ENCODE peak calls at places on chromosome X, in four cellular contexts. F is HCT116, N is SK-N-SH, V is K562. D is an unnamed sample.
A peak's percentile ranks its signal among the peaks of the same experiment; 100 is the strongest.

GRCh38 chrX:136766785-136767103 is 14.0 kb downstream of the ARHGEF6 start:
- DNase-seq in F (no peak), N (no peak), V (no peak), D (no peak)

GRCh38 chrX:39601193-39602085 is 496.3 kb downstream of the BCOR start:
- DNase-seq in F (no peak), N (peak; percentile 36), V (no peak), D (no peak)

GRCh38 chrX:19990225-19990518 is 689 bp downstream of the BCLAF3 start:
- DNase-seq in F (no peak), N (no peak), V (no peak), D (no peak)

GRCh38 chrX:54029543-54030143 is 14.6 kb downstream of the PHF8 start:
- DNase-seq in F (no peak), N (no peak), V (no peak), D (no peak)

GRCh38 chrX:12702509-12703091 is 88.6 kb upstream of the PRPS2 start:
- DNase-seq in F (peak; percentile 3), N (peak; percentile 14), V (peak; percentile 8), D (peak; percentile 1)

GRCh38 chrX:9326369-9326768 is 138.5 kb upstream of the TBL1X start:
- DNase-seq in F (no peak), N (no peak), V (no peak), D (no peak)

GRCh38 chrX:134926864-134927263 is 63.9 kb upstream of the SMIM10 start:
- DNase-seq in F (no peak), N (no peak), V (no peak), D (no peak)

GRCh38 chrX:28058906-28059305 is 77.7 kb upstream of the DCAF8L1 start:
- DNase-seq in F (no peak), N (no peak), V (no peak), D (no peak)

GRCh38 chrX:72630185-72630584 is 57.5 kb upstream of the HDAC8 start:
- DNase-seq in F (no peak), N (no peak), V (no peak), D (no peak)

GRCh38 chrX:100662791-100663190 is 18.8 kb downstream of the SRPX2 start:
- DNase-seq in F (no peak), N (no peak), V (no peak), D (no peak)

GRCh38 chrX:10529344-10529743 is 91.0 kb downstream of the MID1 start:
- DNase-seq in F (no peak), N (no peak), V (no peak), D (no peak)

GRCh38 chrX:72351606-72352338 is 46.1 kb upstream of the CITED1 start:
- DNase-seq in F (no peak), N (no peak), V (no peak), D (no peak)

GRCh38 chrX:155966876-155967275 is 30.6 kb upstream of the IL9R start:
- DNase-seq in F (peak; percentile 38), N (peak; percentile 65), V (peak; percentile 60), D (peak; percentile 54)

GRCh38 chrX:46628406-46629371 is 55.1 kb downstream of the CHST7 start:
- DNase-seq in F (no peak), N (no peak), V (no peak), D (no peak)

GRCh38 chrX:132444936-132445335 is 43.9 kb downstream of the MBNL3 start:
- DNase-seq in F (no peak), N (no peak), V (no peak), D (no peak)

GRCh38 chrX:114619874-114620273 is 36.0 kb downstream of the HTR2C start:
- DNase-seq in F (no peak), N (peak; percentile 21), V (peak; percentile 20), D (no peak)

DNA sequence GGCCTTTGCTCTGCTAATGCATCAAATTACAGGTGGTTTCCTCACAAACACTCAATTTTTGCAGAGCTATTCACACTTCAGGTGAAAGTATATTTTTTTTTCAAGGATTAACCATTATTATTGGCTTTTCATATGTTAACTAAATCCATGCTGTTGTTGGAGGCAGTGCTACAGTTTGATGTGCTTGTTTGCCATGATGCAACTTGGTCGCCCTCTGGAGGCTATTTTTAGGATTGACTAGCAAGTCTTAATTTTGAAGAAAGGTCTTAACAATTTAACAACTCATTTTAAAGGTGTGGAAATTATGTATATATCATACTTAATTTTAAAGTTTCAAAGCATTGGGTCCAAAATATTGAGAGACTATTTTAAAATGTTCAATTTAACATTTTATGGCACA is 168.8 kb upstream of the FAM47A start:
- DNase-seq in F (peak; percentile 0), N (peak; percentile 13), V (peak; percentile 11), D (peak; percentile 6)
- TF ChIP-seq ZBTB33 in F (no peak), N (no peak), V (no peak), D (no peak)

GRCh38 chrX:26352891-26353430 is 137.0 kb downstream of the MAGEB5 start:
- DNase-seq in F (no peak), N (no peak), V (no peak), D (no peak)
- TF ChIP-seq ZBTB33 in F (no peak), N (no peak), V (no peak), D (no peak)

GRCh38 chrX:103052625-103053024 is 11.3 kb downstream of the BEX1 start:
- DNase-seq in F (no peak), N (no peak), V (no peak), D (peak; percentile 2)

GRCh38 chrX:103051260-103051789 is 12.6 kb downstream of the BEX1 start:
- DNase-seq in F (no peak), N (no peak), V (no peak), D (no peak)

GRCh38 chrX:103061486-103061885 is 2.5 kb downstream of the BEX1 start:
- DNase-seq in F (no peak), N (no peak), V (no peak), D (peak; percentile 2)

DNA sequence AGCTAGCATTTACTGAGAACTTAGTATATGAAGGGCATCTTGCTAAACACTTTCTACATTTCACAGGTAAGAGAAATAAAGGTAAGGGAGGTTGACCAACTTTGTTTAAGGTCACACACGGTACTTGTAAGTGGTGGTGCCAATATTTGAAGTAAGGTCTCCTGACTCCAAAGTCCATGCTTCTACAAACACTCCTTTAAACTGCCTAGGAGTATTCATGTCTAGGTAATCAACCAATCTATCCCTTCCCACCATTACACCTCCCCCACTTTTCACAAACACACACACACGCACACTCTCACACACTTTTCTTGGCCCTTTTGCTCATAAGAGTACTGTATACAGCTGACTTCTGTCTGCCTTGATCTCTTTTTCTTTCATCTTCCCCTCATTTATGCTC is 7.1 kb downstream of the BEX1 start:
- DNase-seq in F (no peak), N (no peak), V (no peak), D (peak; percentile 71)
- TF ChIP-seq ZBTB33 in F (no peak), N (no peak), V (no peak), D (no peak)

GRCh38 chrX:122512561-122513072 is 671.5 kb upstream of the GRIA3 start:
- DNase-seq in F (no peak), N (no peak), V (no peak), D (no peak)
- TF ChIP-seq ZBTB33 in F (no peak), N (no peak), V (no peak), D (no peak)

DNA sequence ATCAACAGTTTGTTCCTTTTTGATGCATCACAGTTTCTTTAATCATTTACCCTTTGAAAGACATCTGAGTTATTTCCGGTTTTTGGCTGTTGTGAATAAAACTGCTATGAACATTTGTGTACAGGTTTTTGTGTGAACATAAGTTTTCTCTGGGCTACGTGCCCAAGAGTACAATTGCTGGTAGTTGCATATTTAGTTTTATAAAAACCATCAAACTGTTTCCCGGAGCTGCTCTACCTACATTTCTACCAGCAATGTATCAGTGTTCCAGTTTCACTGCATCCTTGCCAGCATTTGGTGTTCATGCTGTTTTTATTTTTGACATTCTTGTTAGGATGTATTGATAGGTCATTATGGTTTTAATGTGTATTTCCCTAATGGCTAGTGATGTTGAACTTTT is 17.3 kb downstream of the KDM6A start:
- DNase-seq in F (no peak), N (no peak), V (no peak), D (no peak)
- TF ChIP-seq ZBTB33 in F (no peak), N (no peak), V (no peak), D (no peak)

GRCh38 chrX:3184176-3184930 is 143.1 kb downstream of the ARSF start:
- DNase-seq in F (no peak), N (no peak), V (no peak), D (peak; percentile 73)

GRCh38 chrX:3176439-3176820 is 135.2 kb downstream of the ARSF start:
- DNase-seq in F (no peak), N (no peak), V (no peak), D (no peak)

GRCh38 chrX:3178329-3178728 is 137.1 kb downstream of the ARSF start:
- DNase-seq in F (no peak), N (no peak), V (no peak), D (no peak)

GRCh38 chrX:3177851-3178250 is 136.6 kb downstream of the ARSF start:
- DNase-seq in F (no peak), N (no peak), V (no peak), D (peak; percentile 1)

DNA sequence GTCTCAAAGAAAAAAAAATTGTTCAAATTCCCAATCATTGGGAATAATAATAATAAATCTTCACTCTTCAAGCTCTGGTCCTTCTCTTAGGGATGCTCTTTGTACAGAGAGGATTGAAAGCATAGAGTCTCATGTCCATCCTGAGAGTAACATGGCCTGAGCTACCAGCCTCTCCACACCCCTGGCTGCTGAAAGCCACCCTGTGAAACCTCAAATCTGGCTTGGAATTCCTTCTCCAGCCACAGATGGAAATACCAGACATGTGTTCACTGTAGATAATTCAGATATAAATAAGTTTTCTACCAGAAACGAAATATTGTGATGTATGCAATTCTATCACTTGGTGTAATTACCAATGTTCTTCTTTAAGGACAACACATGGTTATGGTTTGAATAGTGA is 140.6 kb downstream of the ARSF start:
- DNase-seq in F (no peak), N (no peak), V (no peak), D (no peak)
- TF ChIP-seq ZBTB33 in F (no peak), N (no peak), V (no peak), D (no peak)

DNA sequence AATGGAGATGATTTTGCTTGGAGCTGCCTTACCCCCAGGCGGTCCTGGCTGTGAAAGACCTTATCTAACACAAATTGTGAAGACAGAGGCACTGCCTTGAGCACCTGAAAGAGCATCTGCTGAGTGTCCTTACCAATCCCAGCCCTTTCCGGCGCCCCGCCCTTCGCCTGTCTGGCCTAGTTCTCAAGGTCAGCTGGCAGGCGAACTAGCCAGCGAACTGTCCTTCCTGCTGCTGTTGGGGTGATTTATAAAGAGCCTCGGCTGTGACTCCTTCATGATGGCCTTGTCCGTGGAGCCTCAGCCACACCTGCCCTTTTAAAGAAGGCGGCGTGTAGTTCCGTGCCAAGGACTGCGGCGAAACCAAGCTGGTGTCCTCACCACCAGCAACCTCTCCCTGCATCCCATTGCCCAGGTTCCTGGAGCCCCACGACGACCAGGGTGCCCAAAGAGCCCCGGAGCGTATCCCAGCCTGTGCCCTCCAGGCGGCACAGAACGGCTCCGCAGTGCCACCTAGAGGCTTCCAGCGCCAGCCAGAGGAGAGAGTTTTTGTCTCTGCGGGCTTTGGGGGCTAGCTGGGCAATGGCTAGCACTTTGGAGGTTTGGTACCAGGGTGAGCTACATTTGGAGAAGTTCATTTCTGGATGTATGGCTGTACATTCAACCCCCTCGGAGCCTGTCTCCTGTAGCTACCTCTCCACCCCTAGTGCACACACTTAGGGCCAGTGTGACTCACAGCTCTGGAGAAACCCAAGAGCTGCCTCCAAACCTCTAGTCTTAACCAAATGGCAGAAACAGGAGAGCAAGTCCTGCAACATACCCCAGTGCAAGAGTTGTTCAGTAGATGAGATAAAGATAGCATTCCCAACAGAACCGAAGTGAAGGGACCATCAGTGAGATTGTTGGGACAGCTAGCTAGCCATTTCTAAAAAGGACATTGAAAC is 36.8 kb upstream of the VMA21 start:
- DNase-seq in F (no peak), N (peak; percentile 55), V (peak; percentile 10), D (peak; percentile 0)
- TF ChIP-seq ZBTB33 in F (no peak), N (no peak), V (no peak), D (no peak)

D was measured in HepG2.